ENCODE peak calls at places on chromosomes 12 and 14, in four cellular contexts. B is GM12865, V is AG04450, N is esophagus squamous epithelium. D is an unnamed sample.

GRCh38 chr14:22484638-22485037 is 104.4 kb downstream of the DAD1 start:
- DNase-seq in V (no peak), B (no peak), N (no peak), D (no peak)

GRCh38 chr12:11838403-11838802 is 188.9 kb downstream of the ETV6 start:
- DNase-seq in V (no peak), B (no peak), N (no peak), D (no peak)

GRCh38 chr12:122471324-122472226 is 29.2 kb downstream of the ZCCHC8 start:
- DNase-seq in V (peak), N (no peak), B (peak), D (peak)

GRCh38 chr12:26492406-26492805 is 297.0 kb downstream of the SSPN start:
- DNase-seq in B (no peak), V (no peak), N (no peak), D (no peak)

GRCh38 chr12:108307006-108307405 is 32.1 kb downstream of the CMKLR1 start:
- DNase-seq in V (no peak), N (no peak), B (peak), D (peak)

GRCh38 chr14:20679907-20680306 is 4.5 kb upstream of the RNASE4 start:
- DNase-seq in B (peak), N (no peak), V (no peak), D (no peak)

GRCh38 chr14:69129264-69129880 is 23.5 kb downstream of the DCAF5 start:
- DNase-seq in N (no peak), B (peak), V (peak), D (peak)

GRCh38 chr12:107845980-107846659 is 71.6 kb downstream of the ASCL4 start:
- DNase-seq in N (no peak), B (no peak), V (no peak), D (no peak)

GRCh38 chr12:54033106-54033979 is 493 bp downstream of the HOXC5 start:
- DNase-seq in B (no peak), N (no peak), V (no peak), D (no peak)

GRCh38 chr14:23408307-23408630 is 196 bp upstream of the MYH6 start:
- DNase-seq in B (no peak), N (no peak), V (no peak), D (no peak)

GRCh38 chr12:99119943-99120342 is 474.9 kb downstream of the APAF1 start:
- DNase-seq in V (no peak), B (no peak), N (no peak), D (no peak)

GRCh38 chr14:89033756-89034155 is 209.3 kb downstream of the TTC8 start:
- DNase-seq in N (no peak), V (no peak), B (no peak), D (no peak)

GRCh38 chr14:35965425-35965824 is 139.3 kb downstream of the BRMS1L start:
- DNase-seq in V (no peak), N (no peak), B (no peak), D (no peak)

GRCh38 chr14:35964736-35965135 is 138.6 kb downstream of the BRMS1L start:
- DNase-seq in B (no peak), V (no peak), N (no peak), D (no peak)

GRCh38 chr14:35961697-35962274 is 135.6 kb downstream of the BRMS1L start:
- DNase-seq in N (no peak), V (no peak), B (no peak), D (no peak)

GRCh38 chr14:35959835-35960234 is 133.7 kb downstream of the BRMS1L start:
- DNase-seq in B (peak), N (no peak), V (no peak), D (no peak)

GRCh38 chr14:35963209-35963608 is 137.1 kb downstream of the BRMS1L start:
- DNase-seq in B (peak), N (no peak), V (no peak), D (no peak)
- TF ChIP-seq CTCF in B (peak), N (no peak), V (no peak), D (peak)

DNA sequence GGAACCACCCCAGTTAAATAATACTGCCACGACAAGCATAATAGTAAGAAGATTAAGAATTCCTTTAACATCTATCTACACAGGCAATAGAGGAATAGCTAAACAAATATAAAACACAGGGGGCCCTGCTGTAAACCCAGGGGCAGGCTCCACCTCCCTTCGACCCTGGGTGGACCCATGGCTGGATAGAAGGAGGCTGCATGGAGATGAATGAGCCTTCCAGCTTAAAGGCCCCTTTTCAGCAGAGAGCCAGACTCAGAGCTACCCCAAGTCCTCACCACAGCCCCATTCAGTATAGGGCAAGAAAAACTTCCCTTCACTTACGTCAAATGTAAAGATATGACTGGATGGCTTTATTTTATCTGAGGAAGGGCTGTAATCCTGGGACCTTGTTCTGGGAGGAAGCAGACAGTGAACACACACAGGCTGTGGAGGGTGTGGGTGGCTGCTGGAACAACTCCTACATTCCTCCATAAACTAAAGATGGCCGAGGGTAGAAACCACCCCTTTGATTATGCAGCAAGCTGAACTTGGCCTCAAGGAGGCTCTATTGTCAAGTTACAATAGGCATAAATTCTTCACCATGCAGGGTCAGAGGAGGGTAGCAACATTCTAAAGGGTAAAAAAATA is 30.5 kb downstream of the NUAK1 start:
- DNase-seq in B (no peak), N (no peak), V (no peak), D (no peak)
- TF ChIP-seq CTCF in B (no peak), N (no peak), V (peak), D (no peak)

GRCh38 chr12:129069886-129070285 is 216.6 kb downstream of the GLT1D1 start:
- DNase-seq in V (no peak), N (no peak), B (no peak), D (no peak)
- TF ChIP-seq CTCF in V (no peak), N (no peak), B (no peak), D (no peak)

GRCh38 chr14:50773632-50774541 is 57.1 kb downstream of the NIN start:
- DNase-seq in V (no peak), N (no peak), B (no peak), D (peak)

GRCh38 chr14:50769893-50770500 is 61.0 kb downstream of the NIN start:
- DNase-seq in N (no peak), B (no peak), V (no peak), D (no peak)

GRCh38 chr14:50774542-50775267 is 56.3 kb downstream of the NIN start:
- DNase-seq in V (no peak), N (no peak), B (no peak), D (no peak)

GRCh38 chr14:50770586-50770985 is 60.4 kb downstream of the NIN start:
- DNase-seq in V (no peak), N (no peak), B (no peak), D (no peak)

GRCh38 chr14:50772361-50772760 is 58.6 kb downstream of the NIN start:
- DNase-seq in B (no peak), V (no peak), N (no peak), D (peak)
- TF ChIP-seq CTCF in B (no peak), V (no peak), N (no peak), D (no peak)

GRCh38 chr14:83860757-83861156 is 1669.2 kb upstream of the FLRT2 start:
- DNase-seq in N (no peak), B (no peak), V (no peak), D (no peak)

GRCh38 chr14:83867871-83868270 is 1662.1 kb upstream of the FLRT2 start:
- DNase-seq in B (no peak), V (no peak), N (no peak), D (no peak)

GRCh38 chr14:83863042-83863441 is 1666.9 kb upstream of the FLRT2 start:
- DNase-seq in N (no peak), V (no peak), B (no peak), D (no peak)
- TF ChIP-seq CTCF in N (no peak), V (no peak), B (no peak), D (no peak)

DNA sequence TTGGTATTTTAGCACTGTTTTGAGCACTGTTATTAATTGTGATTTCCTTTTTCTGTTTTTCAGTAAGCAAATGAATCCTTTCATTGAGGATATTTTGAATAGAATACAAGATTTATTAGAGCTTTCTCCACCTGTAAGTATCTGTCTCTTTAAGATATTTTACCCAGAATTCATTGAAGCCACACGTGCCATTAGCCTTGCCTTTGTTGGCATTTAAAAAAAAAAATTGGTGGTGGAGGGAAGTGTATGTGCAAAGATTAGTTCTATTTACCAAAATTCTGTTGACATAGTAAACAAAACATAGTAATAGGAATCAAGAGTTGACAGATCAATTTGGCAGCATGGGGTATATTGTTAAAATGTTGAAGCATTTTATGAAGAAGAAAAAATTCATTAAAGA is 23.8 kb downstream of the XPOT start:
- DNase-seq in V (no peak), B (no peak), N (no peak), D (no peak)
- TF ChIP-seq CTCF in V (no peak), B (no peak), N (no peak), D (no peak)

GRCh38 chr12:105209091-105209490 is 26.9 kb downstream of the APPL2 start:
- DNase-seq in B (no peak), V (no peak), N (no peak), D (no peak)
- TF ChIP-seq CTCF in B (no peak), V (no peak), N (no peak), D (no peak)

GRCh38 chr12:8951744-8952143 is 2.3 kb upstream of the M6PR start:
- DNase-seq in N (no peak), V (no peak), B (peak), D (no peak)

GRCh38 chr12:8949525-8950286 is at the start of gene M6PR:
- DNase-seq in V (peak), N (peak), B (peak), D (peak)

GRCh38 chr12:8950702-8951478 is 1.4 kb upstream of the M6PR start:
- DNase-seq in B (peak), N (no peak), V (no peak), D (no peak)

GRCh38 chr12:8948711-8949524 is 527 bp downstream of the M6PR start:
- DNase-seq in V (no peak), N (no peak), B (peak), D (no peak)

DNA sequence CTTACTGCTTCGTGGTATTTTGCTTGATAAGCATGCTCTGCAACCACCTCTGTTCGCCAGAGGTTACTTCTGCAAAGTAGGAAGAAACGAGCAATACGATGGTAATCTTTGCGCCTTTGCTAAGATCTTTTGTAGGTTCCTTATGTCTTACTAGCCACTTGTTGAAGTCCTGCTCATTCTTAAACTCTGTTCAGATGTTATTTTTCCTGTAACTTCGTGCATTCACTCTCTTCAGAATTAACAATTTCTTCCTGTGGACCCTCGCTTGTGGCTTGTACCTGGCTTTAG is 786 bp upstream of the M6PR start:
- DNase-seq in V (no peak), B (no peak), N (no peak), D (no peak)
- TF ChIP-seq CTCF in V (no peak), B (no peak), N (no peak), D (no peak)

DNA sequence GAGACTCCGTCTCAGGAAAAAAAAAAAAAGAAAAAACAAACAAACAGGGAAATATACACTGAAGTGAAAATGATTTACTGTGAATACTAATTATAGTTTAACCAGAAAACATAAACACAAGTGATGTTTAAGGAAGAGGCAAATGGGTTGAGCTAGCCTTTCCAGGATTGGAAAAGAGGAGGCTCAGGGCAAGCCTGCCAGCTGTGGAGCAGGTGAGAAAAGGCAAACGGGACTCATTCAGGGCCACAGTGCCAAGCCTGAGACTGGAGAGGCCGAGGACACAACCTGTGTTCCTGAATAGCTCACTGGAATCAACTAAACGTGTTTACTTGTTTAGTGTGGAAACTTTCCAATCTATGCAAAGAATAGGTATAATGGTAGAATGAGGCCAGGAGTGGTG is 35.7 kb upstream of the MAPKAPK5 start:
- DNase-seq in N (no peak), B (no peak), V (no peak), D (no peak)
- TF ChIP-seq CTCF in N (no peak), B (no peak), V (no peak), D (no peak)

D was measured in HFF-Myc.